ENCODE peak calls at places on chromosomes 5 and 9, in ten cellular contexts. One of them, this sample, is unnamed.

GRCh38 chr5:140806834-140807775 is at the start of gene PCDHA4:
- ATAC-seq in left lobe of liver: no peak
- ATAC-seq in right cardiac atrium: no peak
- ATAC-seq in pancreas: peak
- ATAC-seq in effector memory CD8-positive, alpha-beta T cell: no peak
- ATAC-seq in aorta: no peak
- ATAC-seq in activated naive CD8-positive, alpha-beta T cell treated with anti-CD3 and anti-CD28 coated beads, Interleukin-2, amount 50 U/mL, for 24 hours: no peak
- ATAC-seq in stimulated activated memory B cell treated with anti-CD40 and anti-IgM and Interleukin-4, amounts not matched to agents 10 μg/mL and 1 μg/mL and 100 μg/mL, for 72 hours: no peak
- ATAC-seq in heart right ventricle: peak
- ATAC-seq in upper lobe of right lung: peak
- ATAC-seq in this sample: no peak

GRCh38 chr9:127008076-127008475 is 93.5 kb downstream of the RALGPS1 start:
- ATAC-seq in left lobe of liver: no peak
- ATAC-seq in right cardiac atrium: no peak
- ATAC-seq in pancreas: no peak
- ATAC-seq in effector memory CD8-positive, alpha-beta T cell: no peak
- ATAC-seq in aorta: no peak
- ATAC-seq in activated naive CD8-positive, alpha-beta T cell treated with anti-CD3 and anti-CD28 coated beads, Interleukin-2, amount 50 U/mL, for 24 hours: no peak
- ATAC-seq in stimulated activated memory B cell treated with anti-CD40 and anti-IgM and Interleukin-4, amounts not matched to agents 10 μg/mL and 1 μg/mL and 100 μg/mL, for 72 hours: no peak
- ATAC-seq in heart right ventricle: no peak
- ATAC-seq in upper lobe of right lung: no peak
- ATAC-seq in this sample: no peak

GRCh38 chr9:18889550-18889949 is 143.5 kb downstream of the SAXO1 start:
- ATAC-seq in left lobe of liver: no peak
- ATAC-seq in right cardiac atrium: no peak
- ATAC-seq in pancreas: no peak
- ATAC-seq in effector memory CD8-positive, alpha-beta T cell: no peak
- ATAC-seq in aorta: no peak
- ATAC-seq in activated naive CD8-positive, alpha-beta T cell treated with anti-CD3 and anti-CD28 coated beads, Interleukin-2, amount 50 U/mL, for 24 hours: no peak
- ATAC-seq in stimulated activated memory B cell treated with anti-CD40 and anti-IgM and Interleukin-4, amounts not matched to agents 10 μg/mL and 1 μg/mL and 100 μg/mL, for 72 hours: peak
- ATAC-seq in heart right ventricle: no peak
- ATAC-seq in upper lobe of right lung: peak
- ATAC-seq in this sample: no peak

GRCh38 chr5:143183989-143184388 is 219.5 kb downstream of the NR3C1 start:
- ATAC-seq in left lobe of liver: peak
- ATAC-seq in right cardiac atrium: no peak
- ATAC-seq in pancreas: no peak
- ATAC-seq in effector memory CD8-positive, alpha-beta T cell: no peak
- ATAC-seq in aorta: no peak
- ATAC-seq in activated naive CD8-positive, alpha-beta T cell treated with anti-CD3 and anti-CD28 coated beads, Interleukin-2, amount 50 U/mL, for 24 hours: no peak
- ATAC-seq in stimulated activated memory B cell treated with anti-CD40 and anti-IgM and Interleukin-4, amounts not matched to agents 10 μg/mL and 1 μg/mL and 100 μg/mL, for 72 hours: no peak
- ATAC-seq in heart right ventricle: no peak
- ATAC-seq in upper lobe of right lung: no peak
- ATAC-seq in this sample: no peak

GRCh38 chr5:115151208-115151805 is 18.4 kb downstream of the TRIM36 start:
- ATAC-seq in left lobe of liver: no peak
- ATAC-seq in right cardiac atrium: no peak
- ATAC-seq in pancreas: no peak
- ATAC-seq in effector memory CD8-positive, alpha-beta T cell: no peak
- ATAC-seq in aorta: no peak
- ATAC-seq in activated naive CD8-positive, alpha-beta T cell treated with anti-CD3 and anti-CD28 coated beads, Interleukin-2, amount 50 U/mL, for 24 hours: no peak
- ATAC-seq in stimulated activated memory B cell treated with anti-CD40 and anti-IgM and Interleukin-4, amounts not matched to agents 10 μg/mL and 1 μg/mL and 100 μg/mL, for 72 hours: no peak
- ATAC-seq in heart right ventricle: no peak
- ATAC-seq in upper lobe of right lung: no peak
- ATAC-seq in this sample: no peak

GRCh38 chr5:40672440-40672839 is 7.3 kb upstream of the PTGER4 start:
- ATAC-seq in left lobe of liver: no peak
- ATAC-seq in right cardiac atrium: peak
- ATAC-seq in pancreas: peak
- ATAC-seq in effector memory CD8-positive, alpha-beta T cell: no peak
- ATAC-seq in aorta: no peak
- ATAC-seq in activated naive CD8-positive, alpha-beta T cell treated with anti-CD3 and anti-CD28 coated beads, Interleukin-2, amount 50 U/mL, for 24 hours: no peak
- ATAC-seq in stimulated activated memory B cell treated with anti-CD40 and anti-IgM and Interleukin-4, amounts not matched to agents 10 μg/mL and 1 μg/mL and 100 μg/mL, for 72 hours: peak
- ATAC-seq in heart right ventricle: peak
- ATAC-seq in upper lobe of right lung: peak
- ATAC-seq in this sample: no peak

GRCh38 chr5:132389453-132390286 is 20.2 kb downstream of the SLC22A5 start:
- ATAC-seq in left lobe of liver: no peak
- ATAC-seq in right cardiac atrium: no peak
- ATAC-seq in pancreas: no peak
- ATAC-seq in effector memory CD8-positive, alpha-beta T cell: no peak
- ATAC-seq in aorta: peak
- ATAC-seq in activated naive CD8-positive, alpha-beta T cell treated with anti-CD3 and anti-CD28 coated beads, Interleukin-2, amount 50 U/mL, for 24 hours: peak
- ATAC-seq in stimulated activated memory B cell treated with anti-CD40 and anti-IgM and Interleukin-4, amounts not matched to agents 10 μg/mL and 1 μg/mL and 100 μg/mL, for 72 hours: no peak
- ATAC-seq in heart right ventricle: no peak
- ATAC-seq in upper lobe of right lung: peak
- ATAC-seq in this sample: peak

GRCh38 chr5:168585119-168585912 is 6.1 kb upstream of the PANK3 start:
- ATAC-seq in left lobe of liver: no peak
- ATAC-seq in right cardiac atrium: no peak
- ATAC-seq in pancreas: no peak
- ATAC-seq in effector memory CD8-positive, alpha-beta T cell: no peak
- ATAC-seq in aorta: no peak
- ATAC-seq in activated naive CD8-positive, alpha-beta T cell treated with anti-CD3 and anti-CD28 coated beads, Interleukin-2, amount 50 U/mL, for 24 hours: no peak
- ATAC-seq in stimulated activated memory B cell treated with anti-CD40 and anti-IgM and Interleukin-4, amounts not matched to agents 10 μg/mL and 1 μg/mL and 100 μg/mL, for 72 hours: no peak
- ATAC-seq in heart right ventricle: no peak
- ATAC-seq in upper lobe of right lung: no peak
- ATAC-seq in this sample: no peak

GRCh38 chr5:148336704-148337435 is 1.5 kb downstream of the SPINK9 start:
- ATAC-seq in left lobe of liver: no peak
- ATAC-seq in right cardiac atrium: no peak
- ATAC-seq in pancreas: no peak
- ATAC-seq in effector memory CD8-positive, alpha-beta T cell: no peak
- ATAC-seq in aorta: no peak
- ATAC-seq in activated naive CD8-positive, alpha-beta T cell treated with anti-CD3 and anti-CD28 coated beads, Interleukin-2, amount 50 U/mL, for 24 hours: no peak
- ATAC-seq in stimulated activated memory B cell treated with anti-CD40 and anti-IgM and Interleukin-4, amounts not matched to agents 10 μg/mL and 1 μg/mL and 100 μg/mL, for 72 hours: peak
- ATAC-seq in heart right ventricle: no peak
- ATAC-seq in upper lobe of right lung: peak
- ATAC-seq in this sample: no peak

GRCh38 chr5:125058185-125058826 is 311.9 kb upstream of the ZNF608 start:
- ATAC-seq in left lobe of liver: no peak
- ATAC-seq in right cardiac atrium: no peak
- ATAC-seq in pancreas: no peak
- ATAC-seq in effector memory CD8-positive, alpha-beta T cell: no peak
- ATAC-seq in aorta: no peak
- ATAC-seq in activated naive CD8-positive, alpha-beta T cell treated with anti-CD3 and anti-CD28 coated beads, Interleukin-2, amount 50 U/mL, for 24 hours: no peak
- ATAC-seq in stimulated activated memory B cell treated with anti-CD40 and anti-IgM and Interleukin-4, amounts not matched to agents 10 μg/mL and 1 μg/mL and 100 μg/mL, for 72 hours: no peak
- ATAC-seq in heart right ventricle: peak
- ATAC-seq in upper lobe of right lung: no peak
- ATAC-seq in this sample: no peak

GRCh38 chr9:35907732-35908483 is 1.4 kb upstream of the SPAAR start:
- ATAC-seq in left lobe of liver: no peak
- ATAC-seq in right cardiac atrium: peak
- ATAC-seq in pancreas: peak
- ATAC-seq in effector memory CD8-positive, alpha-beta T cell: no peak
- ATAC-seq in aorta: peak
- ATAC-seq in activated naive CD8-positive, alpha-beta T cell treated with anti-CD3 and anti-CD28 coated beads, Interleukin-2, amount 50 U/mL, for 24 hours: no peak
- ATAC-seq in stimulated activated memory B cell treated with anti-CD40 and anti-IgM and Interleukin-4, amounts not matched to agents 10 μg/mL and 1 μg/mL and 100 μg/mL, for 72 hours: no peak
- ATAC-seq in heart right ventricle: peak
- ATAC-seq in upper lobe of right lung: peak
- ATAC-seq in this sample: peak

GRCh38 chr9:114721491-114722362 is 39.7 kb upstream of the TEX48 start:
- ATAC-seq in left lobe of liver: peak
- ATAC-seq in right cardiac atrium: no peak
- ATAC-seq in pancreas: no peak
- ATAC-seq in effector memory CD8-positive, alpha-beta T cell: no peak
- ATAC-seq in aorta: no peak
- ATAC-seq in activated naive CD8-positive, alpha-beta T cell treated with anti-CD3 and anti-CD28 coated beads, Interleukin-2, amount 50 U/mL, for 24 hours: no peak
- ATAC-seq in stimulated activated memory B cell treated with anti-CD40 and anti-IgM and Interleukin-4, amounts not matched to agents 10 μg/mL and 1 μg/mL and 100 μg/mL, for 72 hours: no peak
- ATAC-seq in heart right ventricle: no peak
- ATAC-seq in upper lobe of right lung: peak
- ATAC-seq in this sample: no peak

GRCh38 chr5:90551376-90551775 is 7.2 kb upstream of the ADGRV1 start:
- ATAC-seq in left lobe of liver: no peak
- ATAC-seq in right cardiac atrium: no peak
- ATAC-seq in pancreas: no peak
- ATAC-seq in effector memory CD8-positive, alpha-beta T cell: no peak
- ATAC-seq in aorta: no peak
- ATAC-seq in activated naive CD8-positive, alpha-beta T cell treated with anti-CD3 and anti-CD28 coated beads, Interleukin-2, amount 50 U/mL, for 24 hours: no peak
- ATAC-seq in stimulated activated memory B cell treated with anti-CD40 and anti-IgM and Interleukin-4, amounts not matched to agents 10 μg/mL and 1 μg/mL and 100 μg/mL, for 72 hours: no peak
- ATAC-seq in heart right ventricle: no peak
- ATAC-seq in upper lobe of right lung: no peak
- ATAC-seq in this sample: no peak

GRCh38 chr9:111937781-111938426 is 41.3 kb downstream of the UGCG start:
- ATAC-seq in left lobe of liver: peak
- ATAC-seq in right cardiac atrium: peak
- ATAC-seq in pancreas: peak
- ATAC-seq in effector memory CD8-positive, alpha-beta T cell: peak
- ATAC-seq in aorta: no peak
- ATAC-seq in activated naive CD8-positive, alpha-beta T cell treated with anti-CD3 and anti-CD28 coated beads, Interleukin-2, amount 50 U/mL, for 24 hours: peak
- ATAC-seq in stimulated activated memory B cell treated with anti-CD40 and anti-IgM and Interleukin-4, amounts not matched to agents 10 μg/mL and 1 μg/mL and 100 μg/mL, for 72 hours: peak
- ATAC-seq in heart right ventricle: peak
- ATAC-seq in upper lobe of right lung: peak
- ATAC-seq in this sample: no peak

GRCh38 chr9:8560560-8561525 is 761.3 kb upstream of the DMAC1 start:
- ATAC-seq in left lobe of liver: no peak
- ATAC-seq in right cardiac atrium: no peak
- ATAC-seq in pancreas: no peak
- ATAC-seq in effector memory CD8-positive, alpha-beta T cell: no peak
- ATAC-seq in aorta: no peak
- ATAC-seq in activated naive CD8-positive, alpha-beta T cell treated with anti-CD3 and anti-CD28 coated beads, Interleukin-2, amount 50 U/mL, for 24 hours: no peak
- ATAC-seq in stimulated activated memory B cell treated with anti-CD40 and anti-IgM and Interleukin-4, amounts not matched to agents 10 μg/mL and 1 μg/mL and 100 μg/mL, for 72 hours: no peak
- ATAC-seq in heart right ventricle: no peak
- ATAC-seq in upper lobe of right lung: no peak
- ATAC-seq in this sample: no peak

GRCh38 chr9:37293664-37294524 is 128.6 kb upstream of the GRHPR start:
- ATAC-seq in left lobe of liver: no peak
- ATAC-seq in right cardiac atrium: no peak
- ATAC-seq in pancreas: no peak
- ATAC-seq in effector memory CD8-positive, alpha-beta T cell: no peak
- ATAC-seq in aorta: no peak
- ATAC-seq in activated naive CD8-positive, alpha-beta T cell treated with anti-CD3 and anti-CD28 coated beads, Interleukin-2, amount 50 U/mL, for 24 hours: no peak
- ATAC-seq in stimulated activated memory B cell treated with anti-CD40 and anti-IgM and Interleukin-4, amounts not matched to agents 10 μg/mL and 1 μg/mL and 100 μg/mL, for 72 hours: peak
- ATAC-seq in heart right ventricle: peak
- ATAC-seq in upper lobe of right lung: no peak
- ATAC-seq in this sample: no peak

GRCh38 chr5:155101697-155102096 is 88.1 kb downstream of the KIF4B start:
- ATAC-seq in left lobe of liver: no peak
- ATAC-seq in right cardiac atrium: no peak
- ATAC-seq in pancreas: no peak
- ATAC-seq in effector memory CD8-positive, alpha-beta T cell: no peak
- ATAC-seq in aorta: no peak
- ATAC-seq in activated naive CD8-positive, alpha-beta T cell treated with anti-CD3 and anti-CD28 coated beads, Interleukin-2, amount 50 U/mL, for 24 hours: no peak
- ATAC-seq in stimulated activated memory B cell treated with anti-CD40 and anti-IgM and Interleukin-4, amounts not matched to agents 10 μg/mL and 1 μg/mL and 100 μg/mL, for 72 hours: no peak
- ATAC-seq in heart right ventricle: no peak
- ATAC-seq in upper lobe of right lung: no peak
- ATAC-seq in this sample: no peak

GRCh38 chr5:180154821-180155220 is 54.2 kb downstream of the RASGEF1C start:
- ATAC-seq in left lobe of liver: no peak
- ATAC-seq in right cardiac atrium: no peak
- ATAC-seq in pancreas: no peak
- ATAC-seq in effector memory CD8-positive, alpha-beta T cell: no peak
- ATAC-seq in aorta: no peak
- ATAC-seq in activated naive CD8-positive, alpha-beta T cell treated with anti-CD3 and anti-CD28 coated beads, Interleukin-2, amount 50 U/mL, for 24 hours: no peak
- ATAC-seq in stimulated activated memory B cell treated with anti-CD40 and anti-IgM and Interleukin-4, amounts not matched to agents 10 μg/mL and 1 μg/mL and 100 μg/mL, for 72 hours: no peak
- ATAC-seq in heart right ventricle: no peak
- ATAC-seq in upper lobe of right lung: peak
- ATAC-seq in this sample: no peak

GRCh38 chr5:148561712-148562365 is 92.5 kb downstream of the HTR4 start:
- ATAC-seq in left lobe of liver: peak
- ATAC-seq in right cardiac atrium: no peak
- ATAC-seq in pancreas: peak
- ATAC-seq in effector memory CD8-positive, alpha-beta T cell: no peak
- ATAC-seq in aorta: no peak
- ATAC-seq in activated naive CD8-positive, alpha-beta T cell treated with anti-CD3 and anti-CD28 coated beads, Interleukin-2, amount 50 U/mL, for 24 hours: no peak
- ATAC-seq in stimulated activated memory B cell treated with anti-CD40 and anti-IgM and Interleukin-4, amounts not matched to agents 10 μg/mL and 1 μg/mL and 100 μg/mL, for 72 hours: no peak
- ATAC-seq in heart right ventricle: no peak
- ATAC-seq in upper lobe of right lung: peak
- ATAC-seq in this sample: no peak

GRCh38 chr5:138338411-138339085 is 482 bp downstream of the FAM53C start:
- ATAC-seq in left lobe of liver: no peak
- ATAC-seq in right cardiac atrium: peak
- ATAC-seq in pancreas: peak
- ATAC-seq in effector memory CD8-positive, alpha-beta T cell: no peak
- ATAC-seq in aorta: no peak
- ATAC-seq in activated naive CD8-positive, alpha-beta T cell treated with anti-CD3 and anti-CD28 coated beads, Interleukin-2, amount 50 U/mL, for 24 hours: peak
- ATAC-seq in stimulated activated memory B cell treated with anti-CD40 and anti-IgM and Interleukin-4, amounts not matched to agents 10 μg/mL and 1 μg/mL and 100 μg/mL, for 72 hours: peak
- ATAC-seq in heart right ventricle: no peak
- ATAC-seq in upper lobe of right lung: peak
- ATAC-seq in this sample: no peak

GRCh38 chr5:39547548-39548154 is 122.9 kb upstream of the DAB2 start:
- ATAC-seq in left lobe of liver: peak
- ATAC-seq in right cardiac atrium: peak
- ATAC-seq in pancreas: peak
- ATAC-seq in effector memory CD8-positive, alpha-beta T cell: peak
- ATAC-seq in aorta: peak
- ATAC-seq in activated naive CD8-positive, alpha-beta T cell treated with anti-CD3 and anti-CD28 coated beads, Interleukin-2, amount 50 U/mL, for 24 hours: peak
- ATAC-seq in stimulated activated memory B cell treated with anti-CD40 and anti-IgM and Interleukin-4, amounts not matched to agents 10 μg/mL and 1 μg/mL and 100 μg/mL, for 72 hours: no peak
- ATAC-seq in heart right ventricle: peak
- ATAC-seq in upper lobe of right lung: peak
- ATAC-seq in this sample: peak

GRCh38 chr5:154058055-154059038 is 19.6 kb downstream of the MFAP3 start:
- ATAC-seq in left lobe of liver: peak
- ATAC-seq in right cardiac atrium: peak
- ATAC-seq in pancreas: peak
- ATAC-seq in effector memory CD8-positive, alpha-beta T cell: peak
- ATAC-seq in aorta: no peak
- ATAC-seq in activated naive CD8-positive, alpha-beta T cell treated with anti-CD3 and anti-CD28 coated beads, Interleukin-2, amount 50 U/mL, for 24 hours: peak
- ATAC-seq in stimulated activated memory B cell treated with anti-CD40 and anti-IgM and Interleukin-4, amounts not matched to agents 10 μg/mL and 1 μg/mL and 100 μg/mL, for 72 hours: peak
- ATAC-seq in heart right ventricle: peak
- ATAC-seq in upper lobe of right lung: peak
- ATAC-seq in this sample: no peak

GRCh38 chr5:150448960-150449490 is 514 bp downstream of the RPS14 start:
- ATAC-seq in left lobe of liver: peak
- ATAC-seq in right cardiac atrium: no peak
- ATAC-seq in pancreas: peak
- ATAC-seq in effector memory CD8-positive, alpha-beta T cell: peak
- ATAC-seq in aorta: no peak
- ATAC-seq in activated naive CD8-positive, alpha-beta T cell treated with anti-CD3 and anti-CD28 coated beads, Interleukin-2, amount 50 U/mL, for 24 hours: peak
- ATAC-seq in stimulated activated memory B cell treated with anti-CD40 and anti-IgM and Interleukin-4, amounts not matched to agents 10 μg/mL and 1 μg/mL and 100 μg/mL, for 72 hours: no peak
- ATAC-seq in heart right ventricle: peak
- ATAC-seq in upper lobe of right lung: no peak
- ATAC-seq in this sample: no peak